ENCODE peak calls at places on chromosomes 13 and 19, in six cellular contexts. F, K, O, D, J and Y are unnamed samples.

GRCh38 chr13:106680796-106681482 is 113.0 kb upstream of the ARGLU1 start:
- DNase-seq in F (no peak), D (no peak), O (no peak), J (no peak), K (no peak), Y (no peak)

GRCh38 chr13:73984949-73985691 is 149.1 kb downstream of the KLF12 start:
- DNase-seq in F (peak; percentile 38), K (no peak), O (no peak), D (peak; percentile 77), J (peak; percentile 35), Y (no peak)

GRCh38 chr13:97911311-97912138 is 42.0 kb upstream of the IPO5 start:
- DNase-seq in D (no peak), J (no peak), O (no peak), F (no peak), K (peak; percentile 40), Y (no peak)

GRCh38 chr19:4557186-4557970 is 2.1 kb downstream of the SEMA6B start:
- DNase-seq in O (no peak), D (no peak), F (no peak), J (no peak), K (peak; percentile 47), Y (no peak)

GRCh38 chr13:45372189-45373115 is 31.5 kb upstream of the TPT1 start:
- DNase-seq in D (no peak), O (no peak), K (no peak), J (no peak), F (no peak), Y (no peak)

GRCh38 chr19:49847731-49848696 is 2.9 kb upstream of the PTOV1 start:
- DNase-seq in K (peak; percentile 87), F (no peak), D (no peak), J (no peak), O (peak; percentile 76), Y (no peak)

GRCh38 chr13:33075996-33076395 is 59.8 kb downstream of the KL start:
- DNase-seq in J (no peak), F (no peak), K (no peak), D (no peak), O (no peak), Y (no peak)

GRCh38 chr13:28012383-28012782 is 23.9 kb upstream of the URAD start:
- DNase-seq in K (peak; percentile 22), O (no peak), D (no peak), J (no peak), F (no peak), Y (no peak)

GRCh38 chr19:38615007-38615581 is 2.7 kb downstream of the MAP4K1 start:
- DNase-seq in F (no peak), J (no peak), O (no peak), K (no peak), D (no peak), Y (no peak)

GRCh38 chr13:26531751-26532150 is 25.7 kb upstream of the WASF3 start:
- DNase-seq in J (no peak), K (no peak), F (no peak), O (no peak), D (no peak), Y (no peak)

GRCh38 chr13:43377149-43377548 is 353.8 kb downstream of the DNAJC15 start:
- DNase-seq in K (no peak), F (no peak), O (no peak), D (no peak), J (no peak), Y (no peak)

GRCh38 chr13:113461022-113461751 is 7.9 kb upstream of the ADPRHL1 start:
- DNase-seq in K (no peak), F (no peak), D (no peak), J (no peak), O (no peak), Y (no peak)

GRCh38 chr13:50126378-50127016 is 111.3 kb downstream of the KCNRG start:
- DNase-seq in F (no peak), K (no peak), D (no peak), J (no peak), O (no peak), Y (no peak)

GRCh38 chr19:15779756-15780476 is 7.5 kb upstream of the OR10H5 start:
- DNase-seq in K (peak; percentile 53), J (no peak), O (no peak), F (no peak), D (no peak), Y (peak; percentile 60)

GRCh38 chr19:44718441-44719261 is 19.7 kb downstream of the CEACAM16 start:
- DNase-seq in K (peak; percentile 57), J (no peak), F (no peak), D (no peak), O (peak; percentile 73), Y (peak; percentile 93)

GRCh38 chr13:74669149-74669548 is 534.9 kb upstream of the KLF12 start:
- DNase-seq in K (no peak), J (no peak), D (no peak), O (no peak), F (no peak), Y (no peak)

GRCh38 chr19:13091400-13092161 is 11.1 kb downstream of the LYL1 start:
- DNase-seq in J (no peak), O (peak; percentile 70), K (peak; percentile 79), D (no peak), F (no peak), Y (no peak)

GRCh38 chr19:2478756-2479555 is 3.0 kb downstream of the GADD45B start:
- DNase-seq in F (no peak), J (no peak), O (peak; percentile 81), D (peak; percentile 52), K (peak; percentile 78), Y (peak; percentile 88)

GRCh38 chr13:61414686-61415664 is 674 bp downstream of the PCDH20 start:
- DNase-seq in J (no peak), K (peak; percentile 39), O (no peak), F (no peak), D (no peak), Y (peak; percentile 65)

GRCh38 chr19:39110263-39110967 is 15.2 kb upstream of the PAK4 start:
- DNase-seq in O (peak; percentile 60), K (peak; percentile 54), D (peak; percentile 48), F (peak; percentile 68), J (peak; percentile 49), Y (peak; percentile 81)

GRCh38 chr19:36605101-36605838 is at the start of gene ZNF382:
- DNase-seq in J (peak; percentile 60), O (peak; percentile 87), D (peak; percentile 77), F (peak; percentile 86), K (peak; percentile 85), Y (peak; percentile 40)

GRCh38 chr19:14333101-14333871 is 48.0 kb upstream of the ADGRE5 start:
- DNase-seq in O (peak; percentile 66), K (peak; percentile 66), D (no peak), J (no peak), F (no peak), Y (peak; percentile 37)

GRCh38 chr13:45779901-45780300 is 71.7 kb downstream of the SIAH3 start:
- DNase-seq in D (no peak), K (no peak), F (no peak), J (no peak), O (no peak), Y (no peak)

GRCh38 chr13:34748078-34748477 is 194.0 kb upstream of the NBEA start:
- DNase-seq in F (no peak), O (no peak), K (no peak), J (no peak), D (no peak), Y (no peak)

GRCh38 chr13:79226250-79226649 is 179.8 kb downstream of the RBM26 start:
- DNase-seq in K (no peak), O (no peak), F (no peak), J (no peak), D (no peak), Y (no peak)

GRCh38 chr19:57363734-57364181 is 407 bp downstream of the TRAPPC2B start:
- DNase-seq in O (peak; percentile 40), D (no peak), J (no peak), K (peak; percentile 9), F (no peak), Y (no peak)